ENCODE peak calls at places on chromosome 1, in four cellular contexts. B is CD8-positive, alpha-beta T cell; C is tibial artery; F is mucosa of descending colon. M is an unnamed sample.

GRCh38 chr1:214603819-214604252 is 841 bp downstream of the CENPF start:
- DNase-seq in F (no peak), B (no peak), C (no peak), M (no peak)

GRCh38 chr1:158116768-158117167 is 63.9 kb upstream of the CD1D start:
- DNase-seq in F (no peak), B (no peak), C (no peak), M (no peak)

GRCh38 chr1:116314305-116314919 is 58.6 kb upstream of the ATP1A1 start:
- DNase-seq in C (no peak), F (no peak), B (no peak), M (no peak)

GRCh38 chr1:3914331-3914851 is 14.3 kb upstream of the C1orf174 start:
- DNase-seq in B (no peak), F (no peak), C (no peak), M (no peak)

GRCh38 chr1:64505232-64505943 is 35.5 kb downstream of the CACHD1 start:
- DNase-seq in B (peak; percentile 2), F (peak; percentile 70), C (no peak), M (peak; percentile 56)

GRCh38 chr1:185699874-185700273 is 34.3 kb upstream of the HMCN1 start:
- DNase-seq in C (no peak), B (no peak), F (no peak), M (no peak)

GRCh38 chr1:63731117-63732043 is 42.4 kb upstream of the ROR1 start:
- DNase-seq in F (no peak), B (no peak), C (peak; percentile 72), M (no peak)

GRCh38 chr1:85661767-85662166 is 46.5 kb downstream of the ZNHIT6 start:
- DNase-seq in B (no peak), F (no peak), C (no peak), M (no peak)

GRCh38 chr1:203906932-203907331 is 45.5 kb downstream of the SNRPE start:
- DNase-seq in F (no peak), C (no peak), B (no peak), M (no peak)

GRCh38 chr1:15957221-15958090 is 18.4 kb downstream of the ZBTB17 start:
- DNase-seq in C (peak; percentile 35), B (no peak), F (no peak), M (no peak)

GRCh38 chr1:69982992-69983391 is 222.4 kb downstream of the LRRC40 start:
- DNase-seq in C (no peak), B (no peak), F (no peak), M (no peak)

GRCh38 chr1:12144236-12144635 is 22.6 kb upstream of the TNFRSF1B start:
- DNase-seq in F (peak; percentile 75), B (no peak), C (no peak), M (no peak)

GRCh38 chr1:975365-975764 is 6.5 kb downstream of the PERM1 start:
- DNase-seq in F (no peak), B (no peak), C (no peak), M (no peak)

GRCh38 chr1:29501227-29501976 is 265.1 kb downstream of the PTPRU start:
- DNase-seq in F (no peak), C (no peak), B (no peak), M (no peak)

GRCh38 chr1:54273092-54273836 is 73.3 kb downstream of the MRPL37 start:
- DNase-seq in F (peak; percentile 68), B (no peak), C (peak; percentile 97), M (peak; percentile 83)

GRCh38 chr1:44553127-44553758 is 121.0 kb downstream of the TMEM53 start:
- DNase-seq in B (no peak), C (no peak), F (no peak), M (no peak)

GRCh38 chr1:159121526-159121925 is 45.0 kb upstream of the AIM2 start:
- DNase-seq in B (no peak), F (no peak), C (no peak), M (no peak)

GRCh38 chr1:162633327-162633762 is 1.1 kb downstream of the DDR2 start:
- DNase-seq in F (no peak), C (no peak), B (no peak), M (peak; percentile 46)

GRCh38 chr1:99613716-99614115 is 32.2 kb upstream of the PALMD start:
- DNase-seq in F (no peak), B (no peak), C (no peak), M (no peak)

GRCh38 chr1:145960468-145961108 is 2.8 kb upstream of the LIX1L start:
- DNase-seq in B (no peak), C (peak; percentile 93), F (peak; percentile 87), M (peak; percentile 94)

GRCh38 chr1:243942196-243943150 is 92.4 kb upstream of the AKT3 start:
- DNase-seq in F (no peak), C (no peak), B (no peak), M (no peak)

GRCh38 chr1:79568411-79568810 is 561.9 kb upstream of the ADGRL4 start:
- DNase-seq in F (no peak), B (no peak), C (no peak), M (no peak)

GRCh38 chr1:241808265-241808664 is 39.7 kb upstream of the EXO1 start:
- DNase-seq in B (no peak), C (no peak), F (no peak), M (no peak)

GRCh38 chr1:241815957-241816356 is 32.0 kb upstream of the EXO1 start:
- DNase-seq in C (no peak), F (no peak), B (no peak), M (no peak)

GRCh38 chr1:241813768-241814270 is 34.2 kb upstream of the EXO1 start:
- DNase-seq in B (no peak), F (no peak), C (no peak), M (no peak)

DNA sequence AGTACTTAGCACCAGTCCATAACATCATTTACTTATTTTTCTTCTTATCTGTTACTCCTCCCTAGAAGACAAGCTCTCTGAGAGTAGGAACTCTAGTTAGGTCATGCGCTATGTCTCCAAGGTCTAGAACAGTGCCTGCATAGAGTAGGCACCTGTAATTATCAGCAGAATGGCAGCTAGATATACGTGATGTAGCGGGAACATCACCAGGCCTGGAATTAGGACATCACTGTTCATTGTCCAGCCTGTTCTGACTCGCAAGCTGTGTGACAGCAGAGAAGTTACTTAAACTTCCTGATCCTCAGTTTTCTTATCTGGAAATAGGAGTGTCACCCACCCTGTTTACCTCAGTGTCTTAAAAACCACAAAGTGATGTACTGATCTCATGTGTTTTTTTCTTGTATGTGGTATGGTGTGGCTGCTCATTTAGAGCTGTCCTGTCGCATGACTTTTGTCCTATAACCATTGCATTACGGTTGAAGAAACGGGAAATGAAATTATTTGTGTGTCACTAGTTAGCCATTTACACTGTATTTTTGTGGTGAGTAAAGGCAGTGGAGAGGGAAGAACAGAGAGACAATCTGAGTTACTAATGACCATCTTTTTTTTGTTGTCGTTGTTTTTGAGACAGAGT is 37.1 kb upstream of the EXO1 start:
- DNase-seq in B (no peak), F (no peak), C (no peak), M (no peak)
- TF ChIP-seq CTCF in B (no peak), F (no peak), C (no peak), M (no peak)

DNA sequence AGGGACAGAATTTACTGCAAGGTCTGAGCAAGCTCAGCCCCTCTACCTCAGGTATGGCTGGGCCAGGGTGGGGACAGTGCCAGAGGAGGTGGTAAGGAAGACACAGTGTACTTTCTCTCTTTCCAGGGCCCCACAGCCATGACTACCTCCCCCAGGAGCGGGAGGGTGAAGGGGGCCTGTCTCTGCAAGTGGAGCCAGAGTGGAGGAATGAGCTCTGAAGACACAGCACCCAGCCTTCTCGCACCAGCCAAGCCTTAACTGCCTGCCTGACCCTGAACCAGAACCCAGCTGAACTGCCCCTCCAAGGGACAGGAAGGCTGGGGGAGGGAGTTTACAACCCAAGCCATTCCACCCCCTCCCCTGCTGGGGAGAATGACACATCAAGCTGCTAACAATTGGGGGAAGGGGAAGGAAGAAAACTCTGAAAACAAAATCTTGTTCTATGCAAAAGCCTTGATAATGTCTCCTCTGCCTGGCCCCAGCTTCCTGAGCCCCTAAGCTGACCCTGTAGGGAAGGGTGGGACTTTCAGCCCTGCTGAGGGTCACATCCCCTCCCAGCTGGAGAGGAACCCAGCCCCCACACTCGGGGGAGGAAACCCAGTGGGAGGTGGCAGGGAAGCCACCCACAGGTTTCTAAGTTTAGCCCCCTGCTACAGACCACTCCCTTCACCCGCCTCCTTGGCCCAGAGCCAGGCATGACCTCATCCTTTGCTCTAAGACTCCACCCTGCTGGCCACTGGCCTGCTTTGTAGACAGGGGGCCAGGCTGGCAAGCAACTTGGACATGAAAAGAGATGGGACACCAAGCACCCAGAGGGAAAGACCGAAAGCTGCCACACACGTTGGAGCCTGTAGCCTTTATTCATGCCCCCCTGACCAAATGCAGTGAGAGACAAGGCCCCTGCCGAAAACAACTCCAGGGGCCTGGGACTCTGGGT is 6.4 kb downstream of the RHOC start:
- DNase-seq in C (peak; percentile 98), B (peak; percentile 31), F (peak; percentile 95), M (peak; percentile 97)
- H3K4me1 ChIP-seq in C (peaks cover 67% of the 10 kb centered on the region), B (peaks cover 37% of the 10 kb centered on the region), F (peaks cover 58% of the 10 kb centered on the region), M (peaks cover 47% of the 10 kb centered on the region)

GRCh38 chr1:82565146-82565545 is 764.4 kb downstream of the ADGRL2 start:
- DNase-seq in F (no peak), C (no peak), B (no peak), M (no peak)
- H3K9me3 ChIP-seq in F (no peaks in the 10 kb centered on the region), C (no peaks in the 10 kb centered on the region), B (no peaks in the 10 kb centered on the region), M (no peaks in the 10 kb centered on the region)

GRCh38 chr1:47571161-47571560 is 133.3 kb downstream of the FOXD2 start:
- DNase-seq in C (no peak), B (no peak), F (no peak), M (no peak)

GRCh38 chr1:47568763-47569162 is 130.9 kb downstream of the FOXD2 start:
- DNase-seq in C (no peak), B (no peak), F (no peak), M (no peak)

GRCh38 chr1:47569261-47569660 is 131.4 kb downstream of the FOXD2 start:
- DNase-seq in C (no peak), B (no peak), F (no peak), M (no peak)

GRCh38 chr1:47571952-47572351 is 134.1 kb downstream of the FOXD2 start:
- DNase-seq in C (no peak), F (no peak), B (no peak), M (no peak)

GRCh38 chr1:47569681-47570470 is 132.0 kb downstream of the FOXD2 start:
- DNase-seq in F (no peak), B (no peak), C (peak; percentile 83), M (no peak)
- TF ChIP-seq CTCF in F (no peak), B (no peak), C (peak; percentile 66), M (no peak)